ENCODE peak calls at places on chromosomes 6 and 20, in eight cellular contexts. I, P, O, Y, Z, S, W and U are unnamed samples.

GRCh38 chr6:6600865-6601264 is 12.3 kb downstream of the LY86 start:
- DNase-seq in I (no peak), P (no peak), O (no peak), Y (no peak), Z (no peak), S (no peak), W (no peak), U (no peak)

GRCh38 chr6:43923376-43924221 is 153.6 kb downstream of the VEGFA start:
- DNase-seq in I (peak), P (no peak), O (peak), Y (no peak), Z (no peak), S (no peak), W (peak), U (no peak)

GRCh38 chr20:34515484-34516037 is 661 bp upstream of the DYNLRB1 start:
- DNase-seq in I (peak), P (peak), O (peak), Y (peak), Z (peak), S (peak), W (peak), U (peak)

GRCh38 chr20:9831032-9831431 is 7.8 kb downstream of the PAK5 start:
- DNase-seq in I (no peak), P (no peak), O (no peak), Y (peak), Z (no peak), S (no peak), W (no peak), U (no peak)

GRCh38 chr6:26379236-26380139 is 3.4 kb upstream of the BTN2A2 start:
- DNase-seq in I (no peak), P (no peak), O (no peak), Y (no peak), Z (no peak), S (no peak), W (peak), U (no peak)

GRCh38 chr6:89952696-89953095 is 58.4 kb downstream of the GJA10 start:
- DNase-seq in I (no peak), P (peak), O (peak), Y (no peak), Z (no peak), S (no peak), W (peak), U (no peak)

GRCh38 chr20:1877604-1878195 is 17.5 kb upstream of the SIRPA start:
- DNase-seq in I (no peak), P (no peak), O (no peak), Y (no peak), Z (no peak), S (no peak), W (no peak), U (no peak)

GRCh38 chr6:125747589-125748533 is 1.6 kb upstream of the HEY2 start:
- DNase-seq in I (peak), P (peak), O (no peak), Y (peak), Z (peak), S (no peak), W (peak), U (no peak)

GRCh38 chr6:37077459-37078296 is 72.2 kb downstream of the FGD2 start:
- DNase-seq in I (peak), P (no peak), O (peak), Y (peak), Z (peak), S (peak), W (peak), U (peak)

GRCh38 chr6:82211326-82211725 is 36.2 kb downstream of the IBTK start:
- DNase-seq in I (no peak), P (no peak), O (no peak), Y (no peak), Z (no peak), S (no peak), W (no peak), U (no peak)

GRCh38 chr6:169157474-169158181 is 96.0 kb downstream of the THBS2 start:
- DNase-seq in I (no peak), P (no peak), O (no peak), Y (no peak), Z (no peak), S (no peak), W (no peak), U (no peak)

GRCh38 chr6:45473121-45473967 is 95.6 kb upstream of the SUPT3H start:
- DNase-seq in I (no peak), P (no peak), O (no peak), Y (no peak), Z (no peak), S (no peak), W (no peak), U (peak)

GRCh38 chr20:1390552-1391403 is 2.1 kb downstream of the FKBP1A start:
- DNase-seq in I (no peak), P (no peak), O (no peak), Y (no peak), Z (no peak), S (no peak), W (no peak), U (no peak)

GRCh38 chr6:126873351-126873750 is 245.1 kb upstream of the RSPO3 start:
- DNase-seq in I (no peak), P (no peak), O (no peak), Y (no peak), Z (no peak), S (no peak), W (peak), U (no peak)

GRCh38 chr6:118892248-118893094 is 1.5 kb upstream of the ASF1A start:
- DNase-seq in I (no peak), P (no peak), O (no peak), Y (no peak), Z (no peak), S (no peak), W (no peak), U (no peak)

GRCh38 chr20:14637441-14637840 is 300.0 kb upstream of the FLRT3 start:
- DNase-seq in I (no peak), P (no peak), O (no peak), Y (no peak), Z (no peak), S (no peak), W (no peak), U (no peak)

GRCh38 chr6:15027472-15027871 is 218.4 kb upstream of the JARID2 start:
- DNase-seq in I (no peak), P (no peak), O (no peak), Y (no peak), Z (no peak), S (no peak), W (no peak), U (no peak)

GRCh38 chr20:19628570-19629134 is 129.4 kb upstream of the RIN2 start:
- DNase-seq in I (no peak), P (peak), O (peak), Y (peak), Z (peak), S (no peak), W (peak), U (peak)

GRCh38 chr6:24768361-24768760 is 6.4 kb upstream of the GMNN start:
- DNase-seq in I (no peak), P (no peak), O (peak), Y (no peak), Z (no peak), S (no peak), W (peak), U (no peak)

GRCh38 chr20:38723069-38723981 is 961 bp upstream of the SLC32A1 start:
- DNase-seq in I (no peak), P (no peak), O (no peak), Y (peak), Z (peak), S (no peak), W (peak), U (no peak)

GRCh38 chr6:33620158-33620583 is 951 bp upstream of the ITPR3 start:
- DNase-seq in I (no peak), P (peak), O (no peak), Y (no peak), Z (peak), S (no peak), W (no peak), U (peak)

GRCh38 chr20:35954907-35955251 is 577 bp upstream of the SCAND1 start:
- DNase-seq in I (no peak), P (peak), O (peak), Y (no peak), Z (no peak), S (no peak), W (peak), U (no peak)

GRCh38 chr20:38706482-38706881 is 17.8 kb upstream of the SLC32A1 start:
- DNase-seq in I (no peak), P (no peak), O (no peak), Y (peak), Z (no peak), S (no peak), W (no peak), U (no peak)

GRCh38 chr20:17845701-17846475 is 122.7 kb downstream of the SNX5 start:
- DNase-seq in I (peak), P (no peak), O (peak), Y (no peak), Z (no peak), S (no peak), W (no peak), U (no peak)

GRCh38 chr20:9597547-9597946 is 83.2 kb downstream of the LAMP5 start:
- DNase-seq in I (no peak), P (no peak), O (no peak), Y (no peak), Z (no peak), S (no peak), W (no peak), U (no peak)

GRCh38 chr20:10864076-10864672 is 190.4 kb upstream of the JAG1 start:
- DNase-seq in I (no peak), P (no peak), O (no peak), Y (peak), Z (no peak), S (no peak), W (peak), U (peak)

GRCh38 chr6:119227377-119227776 is 122.2 kb downstream of the MAN1A1 start:
- DNase-seq in I (no peak), P (no peak), O (no peak), Y (no peak), Z (no peak), S (no peak), W (no peak), U (no peak)

GRCh38 chr6:133501675-133502275 is 260.6 kb downstream of the EYA4 start:
- DNase-seq in I (no peak), P (no peak), O (no peak), Y (no peak), Z (no peak), S (no peak), W (peak), U (no peak)

GRCh38 chr6:1716845-1717244 is 107.1 kb downstream of the FOXC1 start:
- DNase-seq in I (no peak), P (no peak), O (no peak), Y (no peak), Z (no peak), S (no peak), W (no peak), U (no peak)

GRCh38 chr6:26157838-26158580 is 70.8 kb downstream of the HFE start:
- DNase-seq in I (peak), P (peak), O (peak), Y (peak), Z (peak), S (peak), W (peak), U (peak)

GRCh38 chr20:3788685-3789155 is 2.2 kb upstream of the CENPB start:
- DNase-seq in I (no peak), P (no peak), O (no peak), Y (no peak), Z (no peak), S (no peak), W (no peak), U (no peak)

GRCh38 chr20:53763707-53764415 is 170.2 kb upstream of the ZNF217 start:
- DNase-seq in I (no peak), P (no peak), O (peak), Y (peak), Z (peak), S (no peak), W (peak), U (no peak)

GRCh38 chr20:36584018-36584481 is 10.7 kb downstream of the TGIF2 start:
- DNase-seq in I (no peak), P (no peak), O (no peak), Y (no peak), Z (no peak), S (no peak), W (no peak), U (no peak)

GRCh38 chr6:7559651-7560385 is 18.3 kb downstream of the DSP start:
- DNase-seq in I (no peak), P (no peak), O (no peak), Y (no peak), Z (no peak), S (no peak), W (peak), U (no peak)

GRCh38 chr6:131909408-131910218 is 41.6 kb downstream of the CCN2 start:
- DNase-seq in I (peak), P (peak), O (peak), Y (peak), Z (peak), S (peak), W (peak), U (peak)

GRCh38 chr6:131910219-131910589 is 41.0 kb downstream of the CCN2 start:
- DNase-seq in I (no peak), P (no peak), O (no peak), Y (no peak), Z (no peak), S (no peak), W (no peak), U (no peak)

GRCh38 chr6:131914234-131914633 is 36.9 kb downstream of the CCN2 start:
- DNase-seq in I (no peak), P (no peak), O (peak), Y (no peak), Z (no peak), S (no peak), W (no peak), U (no peak)

GRCh38 chr6:131911951-131912350 is 39.2 kb downstream of the CCN2 start:
- DNase-seq in I (no peak), P (no peak), O (peak), Y (no peak), Z (no peak), S (no peak), W (peak), U (no peak)

DNA sequence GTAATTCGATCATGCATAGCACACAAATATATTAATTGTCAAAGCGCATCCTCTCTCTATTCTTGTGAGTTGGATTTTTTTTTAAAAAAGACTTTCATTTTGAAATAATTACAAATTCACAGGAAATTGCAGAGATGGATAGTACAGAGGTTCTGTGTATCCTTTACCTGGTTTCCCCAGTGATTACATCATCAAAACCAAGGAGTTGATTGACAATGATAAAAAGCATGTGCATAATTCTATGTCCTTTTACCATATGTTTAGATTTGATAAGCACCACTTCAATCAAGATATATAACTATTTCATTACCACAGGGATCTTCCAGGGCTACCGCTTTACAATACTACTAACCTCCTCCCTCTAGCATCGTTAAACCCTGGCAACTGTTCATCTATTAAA is 40.2 kb downstream of the CCN2 start:
- DNase-seq in I (no peak), P (no peak), O (no peak), Y (no peak), Z (no peak), S (no peak), W (no peak), U (no peak)
- H3K27ac ChIP-seq in I (no peak), P (no peak), O (no peak), Y (no peak), Z (no peak), S (no peak), W (no peak), U (no peak)

DNA sequence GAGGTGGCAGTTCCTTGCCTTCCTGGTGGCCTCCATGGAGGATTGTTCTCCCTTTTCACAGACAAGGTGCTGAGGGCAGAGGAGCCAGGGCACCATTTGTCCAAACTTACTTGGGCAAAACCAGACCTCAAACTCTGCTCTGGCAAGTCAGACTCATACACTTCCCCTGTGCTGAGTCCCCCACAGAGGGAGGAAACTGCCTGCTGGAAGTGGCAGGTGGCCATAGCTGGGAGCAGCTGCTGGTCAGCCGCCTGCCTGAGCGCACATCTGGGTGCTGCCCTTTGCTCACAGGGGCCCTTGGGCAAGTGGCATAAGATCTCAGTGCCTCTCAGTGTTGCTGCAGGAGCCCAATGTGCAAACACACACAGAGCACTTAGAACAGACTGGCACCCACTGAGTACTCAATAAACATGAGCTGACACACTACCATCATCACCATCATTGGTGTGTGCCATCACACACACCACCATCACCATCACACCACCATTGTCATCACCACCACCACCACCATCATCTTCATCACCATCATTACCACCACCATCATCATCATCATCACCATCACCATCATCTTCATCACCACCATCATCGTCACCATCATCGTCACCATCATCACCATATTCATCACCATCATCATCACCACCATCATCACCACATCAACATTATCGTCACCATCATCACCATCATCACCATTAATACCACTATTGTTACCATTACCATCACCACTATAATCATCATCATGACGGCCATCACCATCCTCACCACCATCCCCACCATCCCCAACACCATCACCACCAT is 17.6 kb downstream of the NOL4L start:
- DNase-seq in I (no peak), P (no peak), O (no peak), Y (no peak), Z (no peak), S (no peak), W (no peak), U (no peak)
- TF ChIP-seq CTCF in I (no peak), P (no peak), O (no peak), Y (no peak), Z (no peak), S (no peak), W (no peak), U (no peak)

GRCh38 chr6:164109770-164110140 is 695.2 kb downstream of the QKI start:
- DNase-seq in I (no peak), P (no peak), O (no peak), Y (peak), Z (peak), S (no peak), W (peak), U (no peak)
- H3K4me3 ChIP-seq in I (no peak), P (no peak), O (no peak), Y (no peak), Z (no peak), S (no peak), W (no peak), U (no peak)

DNA sequence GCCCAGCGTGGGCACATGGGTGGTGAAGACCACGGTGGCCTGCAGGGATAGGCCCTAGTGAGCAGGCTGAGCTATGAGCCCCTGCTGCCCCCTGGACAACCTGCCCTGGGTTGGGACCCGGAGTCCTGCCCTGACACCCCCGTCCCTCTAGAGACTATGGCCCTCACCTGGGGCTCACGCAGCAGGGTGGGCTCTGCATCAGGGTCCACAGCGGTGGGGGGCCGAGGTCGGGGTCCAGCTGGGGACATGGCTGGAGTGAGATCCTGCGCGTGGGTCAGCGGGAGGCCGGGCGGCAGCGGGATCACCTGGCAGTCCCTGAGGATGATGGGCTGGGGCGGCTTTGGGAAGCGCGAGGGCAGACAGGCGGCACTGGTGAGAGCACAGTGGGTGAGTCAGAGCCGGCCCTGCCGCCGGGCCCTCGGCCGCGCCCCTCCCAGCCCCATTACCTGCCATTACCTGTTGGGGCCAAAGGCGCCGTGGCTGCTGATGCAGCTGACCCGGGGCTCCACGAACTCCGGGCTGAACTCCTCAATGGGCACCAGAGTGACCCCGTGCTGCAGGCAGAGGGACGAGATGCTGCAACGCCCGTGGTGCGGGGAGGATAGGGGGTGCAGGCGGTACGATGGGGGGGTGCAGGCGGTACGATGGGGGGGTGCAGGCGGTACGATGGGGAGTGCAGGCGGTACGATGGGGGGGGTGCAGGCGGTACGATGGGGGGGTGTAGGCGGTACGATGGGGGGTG is 27.9 kb downstream of the ADRM1 start:
- DNase-seq in I (no peak), P (no peak), O (no peak), Y (no peak), Z (no peak), S (no peak), W (no peak), U (no peak)
- H3K27ac ChIP-seq in I (no peak), P (no peak), O (no peak), Y (no peak), Z (no peak), S (no peak), W (no peak), U (no peak)

GRCh38 chr20:57335392-57335791 is 5.8 kb downstream of the SPO11 start:
- DNase-seq in I (no peak), P (no peak), O (no peak), Y (no peak), Z (no peak), S (no peak), W (no peak), U (no peak)
- TF ChIP-seq CTCF in I (no peak), P (no peak), O (no peak), Y (no peak), Z (no peak), S (no peak), W (no peak), U (no peak)

GRCh38 chr6:129491436-129491835 is 218.5 kb downstream of the ARHGAP18 start:
- DNase-seq in I (no peak), P (no peak), O (peak), Y (no peak), Z (no peak), S (no peak), W (no peak), U (no peak)

GRCh38 chr6:129488313-129488712 is 221.7 kb downstream of the ARHGAP18 start:
- DNase-seq in I (no peak), P (no peak), O (no peak), Y (no peak), Z (no peak), S (no peak), W (no peak), U (no peak)

GRCh38 chr6:129489215-129489765 is 220.7 kb downstream of the ARHGAP18 start:
- DNase-seq in I (no peak), P (no peak), O (no peak), Y (no peak), Z (no peak), S (no peak), W (no peak), U (no peak)

GRCh38 chr6:129492260-129492659 is 217.7 kb downstream of the ARHGAP18 start:
- DNase-seq in I (no peak), P (no peak), O (peak), Y (no peak), Z (no peak), S (no peak), W (no peak), U (no peak)

GRCh38 chr6:129490551-129491245 is 219.3 kb downstream of the ARHGAP18 start:
- DNase-seq in I (no peak), P (peak), O (peak), Y (peak), Z (no peak), S (peak), W (peak), U (peak)
- H3K4me3 ChIP-seq in I (no peak), P (peak), O (peak), Y (no peak), Z (no peak), S (no peak), W (no peak), U (no peak)

GRCh38 chr20:50286174-50286511 is 95.5 kb downstream of the CEBPB start:
- DNase-seq in I (no peak), P (no peak), O (no peak), Y (no peak), Z (no peak), S (no peak), W (no peak), U (no peak)
- H3K27ac ChIP-seq in I (peak), P (no peak), O (peak), Y (no peak), Z (no peak), S (peak), W (no peak), U (peak)